ENCODE peak calls at places on chromosomes 1 and 21, in eight cellular contexts. W is T-helper 9 cell, K is mesothelial cell of epicardium, Y is skeletal muscle cell, M is IMR-90, V is left cardiac atrium, J is NCI-H1417, B is SW 1271. D is an unnamed sample.

GRCh38 chr1:230878584-230878975 is 10.3 kb upstream of the C1orf198 start:
- DNase-seq in W (no peak), K (peak), Y (peak), M (peak), V (no peak), J (no peak), B (no peak), D (no peak)

GRCh38 chr1:18719786-18720436 is 89.3 kb downstream of the PAX7 start:
- DNase-seq in W (no peak), K (no peak), Y (no peak), M (no peak), V (no peak), J (no peak), B (no peak), D (no peak)

GRCh38 chr21:34582506-34583150 is 32.3 kb downstream of the RCAN1 start:
- DNase-seq in W (no peak), K (peak), Y (no peak), M (peak), V (peak), J (no peak), B (peak), D (peak)

GRCh38 chr1:200323856-200324400 is 85.9 kb downstream of the ZNF281 start:
- DNase-seq in W (no peak), K (no peak), Y (peak), M (peak), V (no peak), J (no peak), B (no peak), D (no peak)

GRCh38 chr1:48870596-48870995 is 93.9 kb upstream of the BEND5 start:
- DNase-seq in W (no peak), K (no peak), Y (no peak), M (no peak), V (no peak), J (peak), B (peak), D (no peak)

GRCh38 chr1:108107658-108108057 is 92.5 kb downstream of the SLC25A24 start:
- DNase-seq in W (no peak), K (no peak), Y (peak), M (peak), V (no peak), J (no peak), B (peak), D (no peak)

GRCh38 chr21:45142469-45142868 is 68.1 kb downstream of the ADARB1 start:
- DNase-seq in W (no peak), K (no peak), Y (no peak), M (peak), V (peak), J (no peak), B (no peak), D (peak)

GRCh38 chr21:34560021-34560420 is 48.0 kb upstream of the KCNE1 start:
- DNase-seq in W (no peak), K (no peak), Y (no peak), M (no peak), V (no peak), J (no peak), B (no peak), D (no peak)

GRCh38 chr1:188668083-188668482 is 1809.6 kb downstream of the BRINP3 start:
- DNase-seq in W (no peak), K (no peak), Y (no peak), M (no peak), V (no peak), J (no peak), B (no peak), D (no peak)

GRCh38 chr1:30264672-30265025 is 458.7 kb downstream of the MATN1 start:
- DNase-seq in W (no peak), K (no peak), Y (no peak), M (no peak), V (no peak), J (no peak), B (no peak), D (no peak)

GRCh38 chr1:37561794-37562132 is 5.0 kb downstream of the DNALI1 start:
- DNase-seq in W (peak), K (no peak), Y (no peak), M (peak), V (no peak), J (peak), B (peak), D (peak)

GRCh38 chr1:33349081-33349759 is 28.3 kb upstream of the A3GALT2 start:
- DNase-seq in W (peak), K (no peak), Y (no peak), M (no peak), V (peak), J (peak), B (no peak), D (peak)

GRCh38 chr1:95233321-95233736 is 681 bp upstream of the RWDD3 start:
- DNase-seq in W (peak), K (no peak), Y (no peak), M (peak), V (peak), J (no peak), B (no peak), D (peak)

GRCh38 chr1:246304468-246305259 is 202.4 kb downstream of the SMYD3 start:
- DNase-seq in W (no peak), K (no peak), Y (no peak), M (no peak), V (no peak), J (peak), B (no peak), D (no peak)

GRCh38 chr1:40049745-40050144 is 9.2 kb downstream of the CAP1 start:
- DNase-seq in W (no peak), K (no peak), Y (no peak), M (peak), V (no peak), J (no peak), B (no peak), D (no peak)

GRCh38 chr1:196891251-196891650 is 3.4 kb downstream of the CFHR4 start:
- DNase-seq in W (no peak), K (no peak), Y (no peak), M (no peak), V (no peak), J (no peak), B (no peak), D (no peak)

GRCh38 chr1:156838972-156839371 is 19.9 kb downstream of the INSRR start:
- DNase-seq in W (peak), K (peak), Y (no peak), M (no peak), V (no peak), J (peak), B (peak), D (peak)

GRCh38 chr1:236051107-236051885 is 13.6 kb downstream of the NID1 start:
- DNase-seq in W (no peak), K (no peak), Y (no peak), M (peak), V (no peak), J (no peak), B (no peak), D (no peak)

GRCh38 chr1:156128749-156129682 is 14.5 kb downstream of the LMNA start:
- DNase-seq in W (no peak), K (no peak), Y (no peak), M (peak), V (peak), J (no peak), B (no peak), D (peak)

GRCh38 chr1:175757381-175758015 is 14.1 kb upstream of the TNR start:
- DNase-seq in W (no peak), K (peak), Y (no peak), M (no peak), V (peak), J (peak), B (no peak), D (peak)

GRCh38 chr21:25369524-25370300 is 237.6 kb downstream of the MRPL39 start:
- DNase-seq in W (no peak), K (no peak), Y (no peak), M (peak), V (no peak), J (peak), B (no peak), D (no peak)

GRCh38 chr1:45876000-45876399 is 72.6 kb downstream of the MAST2 start:
- DNase-seq in W (no peak), K (no peak), Y (no peak), M (no peak), V (no peak), J (peak), B (no peak), D (peak)